ENCODE peak calls at places on chromosomes 2 and 18, in six cellular contexts. Y is hippocampal formation, R is T-helper 2 cell, U is SK-MEL-5, C is EH, K is left colon. N is an unnamed sample.

GRCh38 chr2:240254337-240255164 is 114.1 kb upstream of the OTOS start:
- DNase-seq in Y (no peak), R (no peak), U (no peak), C (no peak), K (no peak), N (no peak)

GRCh38 chr2:159879061-159879604 is 81.1 kb upstream of the CD302 start:
- DNase-seq in Y (peak), R (peak), U (no peak), C (peak), K (no peak), N (no peak)

GRCh38 chr2:241112046-241112445 is 10.0 kb upstream of the MTERF4 start:
- DNase-seq in Y (no peak), R (peak), U (no peak), C (no peak), K (no peak), N (no peak)

GRCh38 chr2:57570961-57571360 is 475.6 kb upstream of the VRK2 start:
- DNase-seq in Y (no peak), R (no peak), U (no peak), C (no peak), K (no peak), N (no peak)

GRCh38 chr2:187424156-187424555 is 23.9 kb downstream of the CALCRL start:
- DNase-seq in Y (no peak), R (no peak), U (no peak), C (peak), K (no peak), N (no peak)

GRCh38 chr2:33034784-33035183 is 88.0 kb downstream of the LTBP1 start:
- DNase-seq in Y (peak), R (no peak), U (peak), C (peak), K (no peak), N (no peak)

GRCh38 chr2:166025313-166025712 is 71.7 kb upstream of the TTC21B start:
- DNase-seq in Y (no peak), R (no peak), U (no peak), C (no peak), K (no peak), N (no peak)

GRCh38 chr2:97747716-97748115 is 34.3 kb downstream of the ZAP70 start:
- DNase-seq in Y (no peak), R (no peak), U (no peak), C (peak), K (no peak), N (no peak)

GRCh38 chr18:75544051-75544481 is 116.6 kb upstream of the SMIM21 start:
- DNase-seq in Y (no peak), R (no peak), U (no peak), C (peak), K (no peak), N (no peak)

GRCh38 chr18:74715306-74715705 is 117.6 kb downstream of the ZNF407 start:
- DNase-seq in Y (peak), R (no peak), U (no peak), C (no peak), K (no peak), N (no peak)

GRCh38 chr2:45178359-45178758 is 169.1 kb upstream of the SIX2 start:
- DNase-seq in Y (no peak), R (no peak), U (no peak), C (no peak), K (no peak), N (no peak)

GRCh38 chr2:69547984-69548715 is 95.4 kb downstream of the AAK1 start:
- DNase-seq in Y (no peak), R (no peak), U (no peak), C (peak), K (no peak), N (no peak)

GRCh38 chr2:187698374-187699110 is 144.3 kb upstream of the TFPI start:
- DNase-seq in Y (no peak), R (no peak), U (no peak), C (peak), K (no peak), N (no peak)

GRCh38 chr2:135905679-135906078 is 29.4 kb upstream of the MCM6 start:
- DNase-seq in Y (no peak), R (no peak), U (no peak), C (no peak), K (no peak), N (no peak)

GRCh38 chr2:85183481-85183880 is 50.3 kb downstream of the TCF7L1 start:
- DNase-seq in Y (no peak), R (no peak), U (no peak), C (peak), K (no peak), N (no peak)

GRCh38 chr2:15634846-15635490 is 43.3 kb downstream of the DDX1 start:
- DNase-seq in Y (no peak), R (no peak), U (no peak), C (peak), K (no peak), N (no peak)

GRCh38 chr2:168215813-168216212 is 31.6 kb downstream of the STK39 start:
- DNase-seq in Y (no peak), R (no peak), U (no peak), C (peak), K (no peak), N (no peak)